ENCODE peak calls at places on chromosomes 3 and 15, in seven cellular contexts. B, N, V, I, E, F and Q are unnamed samples.
A peak's percentile ranks its signal among the peaks of the same experiment; 100 is the strongest.

GRCh38 chr3:181772166-181772565 is 60.4 kb downstream of the SOX2 start:
- DNase-seq in B (no peak), N (no peak), V (no peak), I (no peak), E (no peak), F (no peak), Q (no peak)

GRCh38 chr15:57931570-57931969 is 133.9 kb downstream of the ALDH1A2 start:
- DNase-seq in B (no peak), N (no peak), V (no peak), I (no peak), E (no peak), F (no peak), Q (no peak)

GRCh38 chr3:54093849-54094248 is 28.5 kb upstream of the CACNA2D3 start:
- DNase-seq in B (no peak), N (no peak), V (no peak), I (no peak), E (peak; percentile 1), F (no peak), Q (no peak)

GRCh38 chr3:41369838-41370237 is 170.5 kb downstream of the CTNNB1 start:
- DNase-seq in B (no peak), N (no peak), V (peak; percentile 45), I (no peak), E (no peak), F (no peak), Q (no peak)

GRCh38 chr3:173889522-173890055 is 492.0 kb downstream of the NLGN1 start:
- DNase-seq in B (no peak), N (peak; percentile 26), V (no peak), I (peak; percentile 43), E (no peak), F (no peak), Q (no peak)

GRCh38 chr3:84904819-84905555 is 53.8 kb upstream of the CADM2 start:
- DNase-seq in B (no peak), N (no peak), V (no peak), I (no peak), E (no peak), F (no peak), Q (no peak)

GRCh38 chr3:8641472-8641871 is 3.1 kb downstream of the SSUH2 start:
- DNase-seq in B (no peak), N (no peak), V (no peak), I (no peak), E (no peak), F (no peak), Q (no peak)

GRCh38 chr3:32961189-32961715 is 9.8 kb downstream of the CCR4 start:
- DNase-seq in B (no peak), N (no peak), V (no peak), I (no peak), E (no peak), F (no peak), Q (no peak)

GRCh38 chr3:184227481-184227935 is 1.9 kb upstream of the VWA5B2 start:
- DNase-seq in B (no peak), N (peak; percentile 47), V (peak; percentile 48), I (peak; percentile 41), E (no peak), F (no peak), Q (peak; percentile 42)

GRCh38 chr3:44954962-44955361 is 21.0 kb downstream of the ZDHHC3 start:
- DNase-seq in B (no peak), N (peak; percentile 70), V (no peak), I (peak; percentile 52), E (no peak), F (no peak), Q (peak; percentile 36)

GRCh38 chr3:28835751-28836150 is 445.1 kb upstream of the RBMS3 start:
- DNase-seq in B (no peak), N (peak; percentile 9), V (no peak), I (peak; percentile 16), E (peak; percentile 29), F (no peak), Q (peak; percentile 55)

GRCh38 chr3:19070325-19070724 is 78.0 kb upstream of the KCNH8 start:
- DNase-seq in B (no peak), N (no peak), V (no peak), I (no peak), E (no peak), F (no peak), Q (no peak)

GRCh38 chr3:178274711-178275110 is 261.5 kb upstream of the KCNMB2 start:
- DNase-seq in B (no peak), N (no peak), V (no peak), I (no peak), E (no peak), F (no peak), Q (no peak)